ENCODE peak calls at places on chromosomes 13 and 19, in five cellular contexts. G is sigmoid colon, X is A549, V is thyroid gland, W is lower leg skin. P is an unnamed sample.

GRCh38 chr19:5050016-5050656 is 81.2 kb downstream of the KDM4B start:
- DNase-seq in G (no peak), X (no peak), V (no peak), W (no peak), P (no peak)

GRCh38 chr19:46373573-46374359 is 26.9 kb downstream of the PPP5C start:
- DNase-seq in G (peak), X (peak), V (peak), W (peak), P (peak)

GRCh38 chr13:100363351-100363750 is 225.2 kb downstream of the GGACT start:
- DNase-seq in G (no peak), X (no peak), V (no peak), W (no peak), P (no peak)

GRCh38 chr19:46859637-46860124 is 1.1 kb upstream of the ARHGAP35 start:
- DNase-seq in G (peak), X (peak), V (peak), W (peak), P (no peak)

GRCh38 chr19:37817180-37817911 is 38.0 kb upstream of the ZNF573 start:
- DNase-seq in G (peak), X (no peak), V (peak), W (peak), P (peak)

GRCh38 chr19:16386619-16387240 is 62.1 kb downstream of the KLF2 start:
- DNase-seq in G (peak), X (peak), V (peak), W (no peak), P (peak)

GRCh38 chr13:95579303-95579702 is 26.8 kb downstream of the CLDN10 start:
- DNase-seq in G (no peak), X (no peak), V (no peak), W (no peak), P (no peak)

GRCh38 chr13:112330479-112331407 is 45.4 kb upstream of the SPACA7 start:
- DNase-seq in G (no peak), X (no peak), V (no peak), W (no peak), P (no peak)

GRCh38 chr19:11420894-11421606 is 1.9 kb upstream of the RGL3 start:
- DNase-seq in G (no peak), X (no peak), V (peak), W (no peak), P (no peak)

GRCh38 chr13:91247768-91248167 is 99.7 kb upstream of the MIR17HG start:
- DNase-seq in G (no peak), X (no peak), V (no peak), W (no peak), P (no peak)

GRCh38 chr19:6271721-6272410 is 7.9 kb downstream of the MLLT1 start:
- DNase-seq in G (peak), X (no peak), V (peak), W (peak), P (peak)

GRCh38 chr13:94710881-94711560 is 1.3 kb downstream of the SOX21 start:
- DNase-seq in G (no peak), X (peak), V (no peak), W (no peak), P (no peak)

GRCh38 chr13:110382229-110382628 is 75.1 kb downstream of the COL4A2 start:
- DNase-seq in G (no peak), X (no peak), V (no peak), W (no peak), P (no peak)

GRCh38 chr19:5078179-5078578 is 109.3 kb downstream of the KDM4B start:
- DNase-seq in G (no peak), X (no peak), V (no peak), W (no peak), P (no peak)

GRCh38 chr13:57865600-57866294 is 234.2 kb downstream of the PCDH17 start:
- DNase-seq in G (no peak), X (no peak), V (no peak), W (no peak), P (no peak)

GRCh38 chr13:58463841-58464240 is 832.3 kb downstream of the PCDH17 start:
- DNase-seq in G (no peak), X (no peak), V (no peak), W (no peak), P (no peak)

GRCh38 chr13:37869756-37870488 is at the start of gene TRPC4:
- DNase-seq in G (peak), X (peak), V (peak), W (no peak), P (no peak)

GRCh38 chr13:111210488-111210887 is 95.4 kb downstream of the ARHGEF7 start:
- DNase-seq in G (no peak), X (no peak), V (peak), W (no peak), P (no peak)

GRCh38 chr19:43575955-43576451 is 402 bp downstream of the PINLYP start:
- DNase-seq in G (no peak), X (no peak), V (no peak), W (no peak), P (no peak)

GRCh38 chr13:51912091-51912490 is 50.3 kb downstream of the CCDC70 start:
- DNase-seq in G (no peak), X (no peak), V (peak), W (no peak), P (no peak)
- TF ChIP-seq CTCF in G (no peak), X (no peak), V (no peak), W (no peak), P (peak)

GRCh38 chr19:18393836-18394235 is 3.6 kb downstream of the LRRC25 start:
- DNase-seq in G (no peak), X (no peak), V (no peak), W (no peak), P (peak)

GRCh38 chr19:18397242-18398202 is at the start of gene LRRC25:
- DNase-seq in G (peak), X (no peak), V (no peak), W (no peak), P (peak)

GRCh38 chr19:18392936-18393335 is 4.5 kb downstream of the LRRC25 start:
- DNase-seq in G (no peak), X (no peak), V (no peak), W (no peak), P (no peak)

GRCh38 chr19:18399008-18399407 is 1.6 kb upstream of the LRRC25 start:
- DNase-seq in G (no peak), X (no peak), V (peak), W (no peak), P (peak)

DNA sequence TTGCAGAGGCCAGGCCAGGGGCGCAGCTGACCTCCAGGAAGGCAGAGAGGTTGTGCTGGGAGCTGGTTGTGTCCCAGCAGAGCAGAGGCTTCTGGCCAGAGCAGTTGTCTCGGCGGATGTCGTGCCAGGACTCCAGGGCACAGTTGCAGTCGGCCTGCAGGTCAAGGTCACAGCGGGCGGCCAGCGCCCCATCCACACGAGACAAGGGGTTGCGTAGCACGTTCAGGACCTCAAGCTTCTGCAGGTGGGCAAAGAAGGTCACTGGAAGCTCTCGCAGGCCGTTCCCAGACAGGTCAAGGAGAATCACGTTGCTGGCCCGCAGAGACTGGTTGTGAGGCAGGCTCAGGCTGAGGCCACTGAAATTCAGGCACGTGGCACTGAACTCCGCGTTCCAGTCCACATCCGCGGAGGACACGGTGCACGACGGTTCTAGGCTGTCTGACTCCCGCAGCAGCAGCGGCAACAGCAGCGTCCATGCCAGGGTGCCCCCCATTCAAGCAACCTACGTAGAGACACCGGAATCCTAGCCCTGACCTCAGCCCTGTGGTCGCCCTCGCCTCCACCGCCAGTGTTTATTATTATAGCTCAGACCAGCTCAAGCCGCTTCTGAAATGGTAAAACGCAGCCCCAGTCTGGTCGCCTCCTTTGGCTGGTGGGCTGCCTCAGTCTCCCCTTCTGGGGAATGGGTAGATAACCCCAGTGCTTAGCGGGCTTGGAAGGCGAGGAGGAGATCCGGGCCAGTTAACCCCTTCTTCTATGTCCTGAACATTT is 766 bp downstream of the LRRC25 start:
- DNase-seq in G (no peak), X (no peak), V (no peak), W (no peak), P (no peak)
- H3K4me3 ChIP-seq in G (peak), X (no peak), V (no peak), W (peak), P (peak)

DNA sequence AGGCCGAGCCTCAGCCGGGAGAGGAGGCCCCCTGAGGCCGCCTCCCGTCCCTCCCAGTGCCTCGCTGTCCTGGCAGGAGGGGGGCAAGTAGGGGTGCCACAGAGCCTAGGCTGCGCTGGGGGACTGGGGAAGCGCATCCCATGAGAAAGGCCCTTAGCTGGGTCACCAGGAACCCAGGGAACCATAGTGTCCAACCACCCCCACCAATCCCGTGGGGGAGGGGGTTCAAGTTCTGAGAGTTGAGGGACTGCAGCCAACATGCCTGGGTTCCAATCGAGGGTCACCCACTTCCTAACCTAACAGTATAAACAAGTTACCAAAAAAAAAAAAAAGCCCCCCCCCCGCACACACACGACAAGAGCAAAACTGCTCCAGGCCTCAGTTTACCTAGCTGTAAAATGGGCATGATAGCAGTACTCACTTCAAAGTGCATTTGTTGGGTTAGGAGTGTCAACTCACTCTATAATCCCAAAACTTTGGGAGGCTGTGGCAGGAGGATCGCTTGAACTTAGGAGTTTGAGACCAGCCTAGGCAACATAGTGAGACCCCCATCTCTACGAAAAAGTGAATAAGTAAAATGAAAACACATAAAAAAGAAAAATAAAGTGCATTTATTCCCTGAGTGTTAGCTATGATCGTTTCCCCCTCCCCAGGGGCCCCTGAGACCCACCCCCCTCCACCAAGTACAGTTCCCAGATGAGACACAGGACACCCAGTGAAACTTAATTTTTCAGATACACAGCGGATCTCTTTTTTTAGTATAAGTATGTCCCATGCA is 28.8 kb upstream of the NANOS3 start:
- DNase-seq in G (no peak), X (no peak), V (no peak), W (no peak), P (no peak)
- TF ChIP-seq POLR2A in G (no peak), X (no peak), V (no peak), W (no peak), P (no peak)

GRCh38 chr19:40369797-40370196 is 20.2 kb downstream of the HIPK4 start:
- DNase-seq in G (no peak), X (no peak), V (no peak), W (no peak), P (no peak)

GRCh38 chr19:40367577-40368434 is 19.3 kb downstream of the PLD3 start:
- DNase-seq in G (no peak), X (no peak), V (no peak), W (no peak), P (no peak)

GRCh38 chr19:40365010-40365409 is 16.5 kb downstream of the PLD3 start:
- DNase-seq in G (no peak), X (no peak), V (no peak), W (no peak), P (no peak)

GRCh38 chr19:40365613-40366401 is 17.3 kb downstream of the PLD3 start:
- DNase-seq in G (peak), X (peak), V (peak), W (peak), P (no peak)

GRCh38 chr19:40366697-40367561 is 18.4 kb downstream of the PLD3 start:
- DNase-seq in G (no peak), X (no peak), V (no peak), W (no peak), P (no peak)
- TF ChIP-seq CTCF in G (no peak), X (no peak), V (no peak), W (no peak), P (no peak)